ENCODE peak calls at places on chromosome 5, in six cellular contexts. Z is A549, T is lower lobe of right lung, G is pancreas, O is kidney, P is BE2C. F is an unnamed sample. For H3K4me1, the result is how much of the 10 kb centered on the place peaks cover.

GRCh38 chr5:44011518-44011917 is 377.7 kb downstream of the FGF10 start:
- DNase-seq in Z (no peak), T (no peak), G (no peak), O (no peak), P (no peak), F (no peak)

GRCh38 chr5:147509041-147509709 is 693 bp downstream of the DPYSL3 start:
- DNase-seq in Z (no peak), T (no peak), G (peak), O (peak), P (peak), F (peak)

GRCh38 chr5:130692766-130693165 is 472.3 kb downstream of the HINT1 start:
- DNase-seq in Z (no peak), T (no peak), G (no peak), O (no peak), P (no peak), F (no peak)

GRCh38 chr5:37954561-37954960 is 114.7 kb upstream of the GDNF start:
- DNase-seq in Z (no peak), T (no peak), G (no peak), O (no peak), P (no peak), F (no peak)

GRCh38 chr5:38738898-38739743 is 106.7 kb upstream of the OSMR start:
- DNase-seq in Z (no peak), T (no peak), G (no peak), O (no peak), P (no peak), F (no peak)

GRCh38 chr5:174636081-174636480 is 88.3 kb upstream of the MSX2 start:
- DNase-seq in Z (no peak), T (no peak), G (no peak), O (no peak), P (no peak), F (no peak)

GRCh38 chr5:151587796-151588606 is 3.1 kb downstream of the FAT2 start:
- DNase-seq in Z (no peak), T (no peak), G (no peak), O (no peak), P (no peak), F (no peak)

GRCh38 chr5:91643796-91644195 is 260.7 kb upstream of the ARRDC3 start:
- DNase-seq in Z (no peak), T (no peak), G (no peak), O (no peak), P (no peak), F (no peak)

GRCh38 chr5:150139334-150139733 is 16.3 kb downstream of the PDGFRB start:
- DNase-seq in Z (no peak), T (no peak), G (no peak), O (no peak), P (no peak), F (no peak)

GRCh38 chr5:80125962-80126480 is 90.9 kb downstream of the THBS4 start:
- DNase-seq in Z (no peak), T (no peak), G (no peak), O (no peak), P (no peak), F (no peak)

GRCh38 chr5:119743927-119744326 is 114.6 kb downstream of the FAM170A start:
- DNase-seq in Z (peak), T (no peak), G (no peak), O (no peak), P (peak), F (no peak)

GRCh38 chr5:128213340-128213739 is 129.8 kb downstream of the SLC12A2 start:
- DNase-seq in Z (peak), T (no peak), G (no peak), O (no peak), P (peak), F (no peak)

GRCh38 chr5:40755407-40756365 is at the start of gene TTC33:
- DNase-seq in Z (peak), T (peak), G (peak), O (peak), P (peak), F (peak)

GRCh38 chr5:2015116-2015848 is 132.6 kb upstream of the IRX4 start:
- DNase-seq in Z (no peak), T (no peak), G (no peak), O (no peak), P (no peak), F (no peak)

GRCh38 chr5:36300927-36301540 is 668 bp downstream of the RANBP3L start:
- DNase-seq in Z (no peak), T (no peak), G (peak), O (no peak), P (no peak), F (no peak)

GRCh38 chr5:67355135-67355729 is 158.6 kb upstream of the CD180 start:
- DNase-seq in Z (no peak), T (no peak), G (no peak), O (no peak), P (no peak), F (no peak)

GRCh38 chr5:93035194-93035593 is 545.8 kb downstream of the NR2F1-AS1 start:
- DNase-seq in Z (no peak), T (no peak), G (no peak), O (no peak), P (peak), F (no peak)

GRCh38 chr5:80275347-80275746 is 19.5 kb upstream of the SERINC5 start:
- DNase-seq in Z (no peak), T (no peak), G (no peak), O (no peak), P (peak), F (no peak)

GRCh38 chr5:1443145-1443543 is 2.1 kb downstream of the SLC6A3 start:
- DNase-seq in Z (no peak), T (no peak), G (peak), O (no peak), P (no peak), F (no peak)

GRCh38 chr5:157520911-157521703 is 54.5 kb downstream of the ADAM19 start:
- DNase-seq in Z (peak), T (no peak), G (no peak), O (no peak), P (no peak), F (no peak)

GRCh38 chr5:14268236-14268701 is 125.1 kb downstream of the TRIO start:
- DNase-seq in Z (peak), T (no peak), G (no peak), O (no peak), P (peak), F (no peak)

GRCh38 chr5:168047669-168048111 is 243.8 kb upstream of the WWC1 start:
- DNase-seq in Z (no peak), T (no peak), G (peak), O (no peak), P (peak), F (no peak)

GRCh38 chr5:125232779-125233230 is 486.4 kb upstream of the ZNF608 start:
- DNase-seq in Z (no peak), T (no peak), G (no peak), O (no peak), P (peak), F (no peak)

GRCh38 chr5:68680376-68680775 is 413.4 kb upstream of the SLC30A5 start:
- DNase-seq in Z (no peak), T (no peak), G (no peak), O (no peak), P (peak), F (no peak)

GRCh38 chr5:79202076-79202475 is 33.9 kb upstream of the JMY start:
- DNase-seq in Z (peak), T (no peak), G (no peak), O (no peak), P (no peak), F (no peak)

GRCh38 chr5:163867738-163868137 is 362.3 kb downstream of the MAT2B start:
- DNase-seq in Z (no peak), T (no peak), G (no peak), O (no peak), P (no peak), F (no peak)

GRCh38 chr5:136453199-136453598 is 87.9 kb upstream of the TRPC7 start:
- DNase-seq in Z (no peak), T (no peak), G (no peak), O (no peak), P (no peak), F (no peak)

GRCh38 chr5:859798-860296 is 9.1 kb upstream of the ZDHHC11 start:
- DNase-seq in Z (no peak), T (no peak), G (no peak), O (peak), P (no peak), F (no peak)

GRCh38 chr5:173454764-173455598 is 126.8 kb upstream of the STC2 start:
- DNase-seq in Z (peak), T (no peak), G (no peak), O (no peak), P (peak), F (no peak)

GRCh38 chr5:79938468-79938867 is 52.6 kb downstream of the MTX3 start:
- DNase-seq in Z (no peak), T (no peak), G (no peak), O (no peak), P (no peak), F (no peak)

GRCh38 chr5:58974083-58974482 is 391.2 kb downstream of the RAB3C start:
- DNase-seq in Z (no peak), T (no peak), G (no peak), O (no peak), P (no peak), F (no peak)

GRCh38 chr5:94847726-94848125 is 229.3 kb downstream of the SLF1 start:
- DNase-seq in Z (no peak), T (no peak), G (no peak), O (no peak), P (no peak), F (no peak)

GRCh38 chr5:59123595-59124561 is 541.0 kb downstream of the RAB3C start:
- DNase-seq in Z (no peak), T (no peak), G (no peak), O (no peak), P (no peak), F (no peak)

GRCh38 chr5:6877986-6878828 is 165.0 kb downstream of the TENT4A start:
- DNase-seq in Z (no peak), T (no peak), G (no peak), O (no peak), P (no peak), F (no peak)

GRCh38 chr5:176528761-176529115 is 8.5 kb downstream of the RNF44 start:
- DNase-seq in Z (no peak), T (no peak), G (no peak), O (peak), P (peak), F (no peak)

GRCh38 chr5:146337264-146337904 is 1.3 kb upstream of the POU4F3 start:
- DNase-seq in Z (no peak), T (no peak), G (no peak), O (no peak), P (no peak), F (no peak)

GRCh38 chr5:130136300-130136699 is 232.0 kb downstream of the CHSY3 start:
- DNase-seq in Z (no peak), T (no peak), G (no peak), O (no peak), P (no peak), F (no peak)

GRCh38 chr5:137022725-137023124 is 476.4 kb downstream of the SPOCK1 start:
- DNase-seq in Z (no peak), T (no peak), G (no peak), O (no peak), P (no peak), F (no peak)

DNA sequence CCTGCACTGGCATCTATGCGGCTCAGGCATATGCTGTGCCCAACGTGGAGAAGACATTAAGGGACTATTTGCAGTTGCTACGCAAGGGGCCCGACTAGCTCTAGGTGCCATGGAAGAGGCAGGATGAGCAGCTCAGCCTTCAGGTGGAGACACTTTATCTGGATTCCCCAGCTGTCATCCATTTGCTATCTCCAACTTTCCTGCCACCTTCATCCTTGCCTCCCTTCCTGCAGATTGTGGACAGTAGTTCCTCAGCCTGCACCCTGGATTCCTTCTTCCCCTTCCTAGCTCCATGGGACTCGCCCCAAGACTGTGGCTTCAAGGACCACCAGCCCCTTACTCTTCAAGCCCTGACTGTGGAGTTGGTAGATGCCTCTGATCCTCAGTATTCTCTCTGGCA is 2.0 kb downstream of the SLC35A4 start:
- DNase-seq in Z (no peak), T (no peak), G (no peak), O (peak), P (no peak), F (no peak)
- H3K4me1 ChIP-seq in Z (under half), T (half or more), G (under half), O (under half), P (under half), F (under half)

DNA sequence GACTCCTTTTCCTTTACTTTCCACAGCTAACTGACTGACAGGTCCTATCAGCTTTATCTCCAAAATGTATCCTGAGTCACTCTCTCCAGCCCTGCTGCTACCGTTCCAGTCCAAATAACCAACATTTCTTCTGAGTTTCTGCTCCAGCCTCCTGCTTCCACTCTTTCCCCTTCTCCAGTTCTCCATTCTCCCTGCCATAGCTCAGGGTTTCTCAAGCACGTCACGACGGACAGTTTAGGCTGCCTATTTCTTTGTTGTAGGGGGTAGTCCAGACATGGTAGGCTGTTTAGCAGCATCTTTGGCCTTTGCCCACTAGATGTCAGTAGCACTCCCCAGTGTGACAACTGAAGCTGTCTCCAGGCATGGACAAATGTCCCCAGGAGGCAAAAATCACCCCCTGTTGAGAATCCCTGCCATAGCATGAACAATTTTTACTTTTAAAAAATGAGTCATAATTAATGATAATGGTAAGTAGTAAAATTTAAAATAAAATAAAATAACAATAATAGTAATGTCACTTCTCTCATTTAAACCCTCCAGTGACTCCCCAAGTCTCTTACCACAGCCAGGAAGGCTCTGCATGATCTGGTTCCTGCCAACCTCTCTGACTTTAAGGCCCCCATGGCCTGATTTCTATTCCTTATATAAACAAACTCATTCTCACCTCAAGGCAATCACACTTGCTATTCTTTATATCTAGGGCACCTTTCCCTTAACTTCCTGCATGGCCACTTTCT is 105.4 kb upstream of the FER start:
- DNase-seq in Z (peak), T (no peak), G (no peak), O (no peak), P (peak), F (no peak)
- TF ChIP-seq CTCF in Z (peak), T (peak), G (peak), O (peak), P (peak), F (peak)

GRCh38 chr5:103562453-103563157 is at the start of gene NUDT12:
- DNase-seq in Z (peak), T (peak), G (peak), O (peak), P (peak), F (peak)

GRCh38 chr5:103562084-103562452 is 521 bp downstream of the NUDT12 start:
- DNase-seq in Z (no peak), T (peak), G (peak), O (no peak), P (no peak), F (no peak)

GRCh38 chr5:103565711-103566110 is 3.1 kb upstream of the NUDT12 start:
- DNase-seq in Z (no peak), T (no peak), G (no peak), O (no peak), P (no peak), F (no peak)

GRCh38 chr5:103560826-103561225 is 1.8 kb downstream of the NUDT12 start:
- DNase-seq in Z (no peak), T (no peak), G (no peak), O (no peak), P (no peak), F (no peak)

DNA sequence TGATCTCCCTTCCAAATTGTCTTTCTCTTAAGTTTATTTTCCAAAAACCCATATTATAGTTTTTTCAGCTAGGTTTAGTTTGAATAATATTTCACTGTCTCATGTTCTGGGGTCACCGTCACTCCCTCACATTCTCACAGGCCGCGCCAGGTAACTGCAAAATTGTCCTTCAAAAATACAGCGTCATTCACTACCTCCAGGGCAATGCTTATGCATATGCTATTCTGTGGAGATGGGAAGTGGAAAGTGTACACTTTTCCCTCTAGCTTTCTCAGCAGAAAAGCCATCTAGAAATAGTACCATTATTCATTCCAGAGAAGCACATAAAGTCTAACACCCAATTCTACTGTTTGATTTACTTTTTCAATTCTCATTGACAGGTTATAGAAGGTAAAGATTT is 919 bp downstream of the NUDT12 start:
- DNase-seq in Z (no peak), T (no peak), G (no peak), O (no peak), P (no peak), F (no peak)
- H3K4me3 ChIP-seq in Z (peak), T (peak), G (peak), O (peak), P (peak), F (peak)

GRCh38 chr5:133266966-133267365 is 215.2 kb downstream of the HSPA4 start:
- DNase-seq in Z (no peak), T (no peak), G (no peak), O (no peak), P (no peak), F (no peak)
- H3K4me1 ChIP-seq in Z (under half), T (under half), G (under half), O (under half), P (under half), F (under half)

GRCh38 chr5:60350794-60351193 is 349.2 kb downstream of the DEPDC1B start:
- DNase-seq in Z (no peak), T (no peak), G (no peak), O (no peak), P (no peak), F (no peak)
- TF ChIP-seq CTCF in Z (no peak), T (no peak), G (no peak), O (no peak), P (no peak), F (no peak)

GRCh38 chr5:142945845-142946244 is 175.7 kb downstream of the ARHGAP26 start:
- DNase-seq in Z (no peak), T (no peak), G (no peak), O (no peak), P (no peak), F (no peak)

GRCh38 chr5:142945321-142945720 is 175.1 kb downstream of the ARHGAP26 start:
- DNase-seq in Z (no peak), T (no peak), G (no peak), O (no peak), P (no peak), F (no peak)

GRCh38 chr5:142944140-142944539 is 174.0 kb downstream of the ARHGAP26 start:
- DNase-seq in Z (no peak), T (no peak), G (no peak), O (no peak), P (no peak), F (no peak)

GRCh38 chr5:142946547-142947426 is 176.6 kb downstream of the ARHGAP26 start:
- DNase-seq in Z (no peak), T (no peak), G (peak), O (no peak), P (no peak), F (no peak)

GRCh38 chr5:142947427-142947709 is 177.2 kb downstream of the ARHGAP26 start:
- DNase-seq in Z (no peak), T (no peak), G (no peak), O (no peak), P (no peak), F (no peak)
- H3K4me3 ChIP-seq in Z (no peak), T (no peak), G (no peak), O (no peak), P (no peak), F (no peak)

DNA sequence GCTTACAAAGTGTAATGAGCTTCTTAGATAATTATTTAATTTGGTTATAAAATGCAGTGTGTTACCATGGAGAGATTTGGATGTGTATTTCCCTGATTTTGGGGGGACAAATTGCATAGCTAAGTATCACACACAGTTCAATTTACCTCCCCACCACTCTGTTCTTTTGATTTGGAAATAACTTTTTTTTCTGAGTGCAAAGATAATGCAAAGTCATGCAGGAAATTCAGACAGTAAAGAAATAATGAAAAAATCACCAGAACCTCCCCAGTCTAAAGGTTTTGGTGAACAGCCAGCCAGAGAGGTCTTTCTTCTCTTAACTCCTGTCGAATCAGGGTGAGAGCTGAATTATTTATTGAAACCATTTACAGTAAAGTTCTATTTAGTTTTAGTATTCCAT is 3.2 kb downstream of the ADGRV1 start:
- DNase-seq in Z (no peak), T (no peak), G (no peak), O (no peak), P (no peak), F (no peak)
- H3K4me1 ChIP-seq in Z (under half), T (under half), G (under half), O (under half), P (under half), F (under half)

GRCh38 chr5:138579517-138579863 is 4.3 kb upstream of the HSPA9 start:
- DNase-seq in Z (no peak), T (no peak), G (no peak), O (no peak), P (no peak), F (no peak)
- TF ChIP-seq CTCF in Z (no peak), T (no peak), G (no peak), O (no peak), P (no peak), F (no peak)

GRCh38 chr5:141611289-141611688 is 7.5 kb downstream of the DIAPH1 start:
- DNase-seq in Z (no peak), T (no peak), G (no peak), O (no peak), P (no peak), F (no peak)

GRCh38 chr5:141609044-141609443 is 9.8 kb downstream of the DIAPH1 start:
- DNase-seq in Z (no peak), T (no peak), G (no peak), O (no peak), P (no peak), F (no peak)

GRCh38 chr5:141605523-141606277 is 13.1 kb downstream of the DIAPH1 start:
- DNase-seq in Z (no peak), T (peak), G (no peak), O (no peak), P (no peak), F (no peak)

GRCh38 chr5:141608046-141608445 is 10.8 kb downstream of the DIAPH1 start:
- DNase-seq in Z (no peak), T (no peak), G (no peak), O (no peak), P (no peak), F (no peak)

GRCh38 chr5:141608557-141608956 is 10.2 kb downstream of the DIAPH1 start:
- DNase-seq in Z (no peak), T (no peak), G (no peak), O (no peak), P (no peak), F (no peak)
- H3K4me3 ChIP-seq in Z (no peak), T (no peak), G (no peak), O (no peak), P (no peak), F (no peak)

F was measured in upper lobe of right lung.